ENCODE peak calls at places on chromosomes 6 and 20, in five cellular contexts. T is stimulated activated CD4-positive, alpha-beta T cell treated with anti-CD3 and anti-CD28 coated beads, Interleukin-1b, Interleukin-23, amount 100 ng/mL, for 4 hours; J is AG08396; R is stimulated activated CD8-positive, alpha-beta memory T cell treated with anti-CD3 and anti-CD28 coated beads, Interleukin-2, amount 100 ng/mL, for 1 hour; Q is BE2C. P is an unnamed sample.

GRCh38 chr6:113909224-113909856 is 52.2 kb downstream of the MARCKS start:
- DNase-seq in J (peak), T (peak), Q (peak), R (no peak), P (peak)

GRCh38 chr20:23129256-23129655 is 43.1 kb upstream of the CD93 start:
- DNase-seq in J (no peak), R (no peak), T (no peak), Q (no peak), P (no peak)

GRCh38 chr20:35002426-35003210 is 47.0 kb downstream of the MYH7B start:
- DNase-seq in Q (no peak), J (no peak), T (no peak), R (no peak), P (no peak)

GRCh38 chr20:4083103-4083864 is 67.9 kb upstream of the RNF24 start:
- DNase-seq in R (no peak), T (no peak), Q (no peak), J (no peak), P (no peak)

GRCh38 chr6:33662318-33662717 is 41.2 kb downstream of the ITPR3 start:
- DNase-seq in T (no peak), Q (no peak), J (no peak), R (no peak), P (no peak)

GRCh38 chr6:44217332-44218143 is 812 bp downstream of the MYMX start:
- DNase-seq in Q (peak), T (no peak), J (peak), R (no peak), P (no peak)

GRCh38 chr6:105994522-105995402 is 91.4 kb upstream of the PRDM1 start:
- DNase-seq in T (peak), J (peak), R (peak), Q (peak), P (peak)

GRCh38 chr20:46151936-46152335 is 33.8 kb downstream of the CD40 start:
- DNase-seq in J (no peak), R (no peak), Q (no peak), T (peak), P (no peak)

GRCh38 chr20:41098703-41099250 is 38.6 kb upstream of the PLCG1 start:
- DNase-seq in Q (no peak), R (no peak), J (peak), T (no peak), P (peak)

GRCh38 chr6:15464211-15464725 is 198.6 kb downstream of the DTNBP1 start:
- DNase-seq in Q (peak), R (peak), J (no peak), T (peak), P (no peak)

GRCh38 chr6:57305112-57305511 is 12.3 kb upstream of the PRIM2 start:
- DNase-seq in T (no peak), J (no peak), Q (no peak), R (no peak), P (peak)

GRCh38 chr6:3489032-3489757 is 32.3 kb upstream of the SLC22A23 start:
- DNase-seq in R (no peak), J (no peak), T (no peak), Q (no peak), P (no peak)

GRCh38 chr20:17614812-17615644 is 45.2 kb downstream of the DSTN start:
- DNase-seq in J (no peak), R (no peak), T (no peak), Q (no peak), P (no peak)

GRCh38 chr20:39873286-39873685 is 815.8 kb downstream of the MAFB start:
- DNase-seq in R (no peak), J (no peak), T (no peak), Q (no peak), P (no peak)

GRCh38 chr20:10572853-10573252 is 100.9 kb downstream of the JAG1 start:
- DNase-seq in T (no peak), R (no peak), Q (no peak), J (no peak), P (no peak)

GRCh38 chr20:18904624-18905023 is 91.0 kb downstream of the SCP2D1 start:
- DNase-seq in J (no peak), R (no peak), Q (no peak), T (no peak), P (no peak)

GRCh38 chr20:56554869-56555268 is 21.8 kb downstream of the FAM209B start:
- DNase-seq in Q (peak), R (no peak), J (peak), T (no peak), P (peak)

GRCh38 chr20:35952480-35953410 is 1.6 kb downstream of the SCAND1 start:
- DNase-seq in J (peak), T (no peak), R (no peak), Q (no peak), P (no peak)

GRCh38 chr6:134911532-134911931 is 38.4 kb downstream of the ALDH8A1 start:
- DNase-seq in J (peak), Q (no peak), R (no peak), T (no peak), P (peak)

GRCh38 chr20:52895662-52896061 is 76.5 kb upstream of the TSHZ2 start:
- DNase-seq in J (no peak), T (no peak), Q (no peak), R (no peak), P (no peak)

GRCh38 chr6:32415521-32416019 is 8.6 kb upstream of the BTNL2 start:
- DNase-seq in Q (peak), J (peak), T (peak), R (peak), P (peak)

GRCh38 chr6:140779341-140779740 is 1353.4 kb upstream of the GJE1 start:
- DNase-seq in Q (no peak), R (no peak), T (no peak), J (no peak), P (no peak)

GRCh38 chr20:46062151-46062550 is 27.6 kb downstream of the NCOA5 start:
- DNase-seq in J (no peak), Q (no peak), R (no peak), T (no peak), P (no peak)

GRCh38 chr6:111662794-111663231 is 57.1 kb upstream of the TRAF3IP2 start:
- DNase-seq in Q (no peak), J (no peak), R (no peak), T (no peak), P (peak)

GRCh38 chr20:22312744-22313346 is 271.5 kb downstream of the FOXA2 start:
- DNase-seq in J (peak), T (no peak), R (no peak), Q (peak), P (peak)

GRCh38 chr6:106220485-106220884 is 105.1 kb downstream of the ATG5 start:
- DNase-seq in R (no peak), J (no peak), T (no peak), Q (no peak), P (no peak)

GRCh38 chr20:58131581-58132142 is 96.8 kb downstream of the ANKRD60 start:
- DNase-seq in Q (no peak), J (no peak), T (no peak), R (no peak), P (peak)

GRCh38 chr20:3933126-3933684 is 44.0 kb downstream of the PANK2 start:
- DNase-seq in Q (no peak), T (no peak), R (no peak), J (no peak), P (peak)

GRCh38 chr6:12208190-12208589 is 82.0 kb upstream of the EDN1 start:
- DNase-seq in T (no peak), Q (no peak), R (no peak), J (no peak), P (peak)

GRCh38 chr6:164347455-164347854 is 932.9 kb downstream of the QKI start:
- DNase-seq in J (no peak), R (no peak), T (no peak), Q (no peak), P (no peak)

P was measured in foreskin fibroblast.